ENCODE peak calls at places on chromosome 7, in seven cellular contexts. X is bronchial epithelial cell, A is kidney epithelial cell, M is kidney, D is brain microvascular endothelial cell, O is left lung, T is cardiac muscle cell. G is an unnamed sample.

GRCh38 chr7:128262273-128263028 is 21.4 kb downstream of the LEP start:
- DNase-seq in D (no peak), X (no peak), O (peak), T (no peak), M (no peak), A (no peak), G (no peak)

GRCh38 chr7:2384354-2385243 is 18.8 kb upstream of the CHST12 start:
- DNase-seq in X (no peak), D (no peak), M (no peak), O (peak), A (no peak), T (no peak), G (no peak)

GRCh38 chr7:128168667-128169210 is 72.3 kb upstream of the LEP start:
- DNase-seq in O (no peak), T (peak), M (peak), D (no peak), A (no peak), X (no peak), G (peak)

GRCh38 chr7:155804897-155805825 is 7.1 kb downstream of the SHH start:
- DNase-seq in D (peak), M (peak), A (no peak), T (peak), O (peak), X (peak), G (no peak)

GRCh38 chr7:106657085-106657991 is 3.6 kb downstream of the CCDC71L start:
- DNase-seq in A (no peak), X (no peak), O (no peak), D (no peak), M (no peak), T (peak), G (no peak)

GRCh38 chr7:151025924-151026671 is 1.8 kb upstream of the ATG9B start:
- DNase-seq in D (no peak), A (no peak), T (no peak), X (peak), M (no peak), O (peak), G (no peak)

GRCh38 chr7:146661929-146662328 is 545.3 kb downstream of the CNTNAP2 start:
- DNase-seq in M (no peak), O (no peak), D (no peak), T (no peak), X (no peak), A (no peak), G (no peak)

GRCh38 chr7:90769036-90769435 is 172.9 kb downstream of the CDK14 start:
- DNase-seq in O (no peak), D (no peak), X (no peak), T (no peak), M (no peak), A (no peak), G (no peak)

GRCh38 chr7:64849250-64849923 is 53.7 kb upstream of the ZNF273 start:
- DNase-seq in T (peak), O (no peak), X (peak), A (no peak), M (no peak), D (no peak), G (no peak)

GRCh38 chr7:142188846-142189245 is 69.0 kb downstream of the PRSS58 start:
- DNase-seq in X (peak), A (no peak), O (no peak), T (no peak), D (no peak), M (no peak), G (no peak)

GRCh38 chr7:75951506-75951905 is 36.6 kb downstream of the POR start:
- DNase-seq in A (peak), M (peak), D (peak), O (peak), X (peak), T (peak), G (no peak)

GRCh38 chr7:141975806-141976523 is 2.4 kb upstream of the TAS2R38 start:
- DNase-seq in X (peak), O (peak), T (peak), D (peak), A (no peak), M (peak), G (peak)

GRCh38 chr7:102101926-102102325 is 184.7 kb upstream of the SH2B2 start:
- DNase-seq in M (no peak), A (no peak), D (no peak), X (no peak), O (no peak), T (no peak), G (peak)

GRCh38 chr7:101172005-101172853 is 6.9 kb upstream of the VGF start:
- DNase-seq in X (no peak), A (no peak), D (no peak), T (no peak), M (no peak), O (no peak), G (no peak)

GRCh38 chr7:27201231-27202017 is 1.5 kb upstream of the HOXA13 start:
- DNase-seq in X (no peak), T (no peak), A (no peak), O (no peak), D (no peak), M (no peak), G (peak)

GRCh38 chr7:137848095-137848494 is 1.3 kb upstream of the DGKI start:
- DNase-seq in A (no peak), O (no peak), X (no peak), T (no peak), M (no peak), D (no peak), G (no peak)

GRCh38 chr7:42065942-42066341 is 171.1 kb downstream of the GLI3 start:
- DNase-seq in A (no peak), T (no peak), M (no peak), X (no peak), D (peak), O (no peak), G (no peak)

GRCh38 chr7:14321947-14322346 is 332.5 kb upstream of the ETV1 start:
- DNase-seq in A (no peak), X (no peak), D (no peak), T (no peak), O (no peak), M (no peak), G (no peak)

GRCh38 chr7:108396094-108396493 is 60.1 kb downstream of the NRCAM start:
- DNase-seq in O (no peak), D (no peak), A (no peak), T (no peak), M (no peak), X (no peak), G (no peak)

GRCh38 chr7:114799522-114800133 is 122.3 kb upstream of the MDFIC start:
- DNase-seq in X (no peak), A (no peak), O (no peak), M (no peak), T (no peak), D (no peak), G (no peak)

GRCh38 chr7:118182618-118183253 is 1.2 kb upstream of the LSM8 start:
- DNase-seq in X (no peak), M (no peak), O (no peak), A (no peak), T (no peak), D (no peak), G (no peak)

GRCh38 chr7:118185163-118185860 is 1.3 kb downstream of the LSM8 start:
- DNase-seq in O (no peak), A (no peak), D (no peak), T (peak), X (no peak), M (no peak), G (no peak)

GRCh38 chr7:118184392-118184899 is 482 bp downstream of the LSM8 start:
- DNase-seq in A (no peak), M (no peak), X (peak), D (no peak), O (no peak), T (peak), G (no peak)

GRCh38 chr7:118183254-118183585 is 744 bp upstream of the LSM8 start:
- DNase-seq in X (peak), T (peak), A (no peak), M (no peak), O (no peak), D (no peak), G (no peak)

DNA sequence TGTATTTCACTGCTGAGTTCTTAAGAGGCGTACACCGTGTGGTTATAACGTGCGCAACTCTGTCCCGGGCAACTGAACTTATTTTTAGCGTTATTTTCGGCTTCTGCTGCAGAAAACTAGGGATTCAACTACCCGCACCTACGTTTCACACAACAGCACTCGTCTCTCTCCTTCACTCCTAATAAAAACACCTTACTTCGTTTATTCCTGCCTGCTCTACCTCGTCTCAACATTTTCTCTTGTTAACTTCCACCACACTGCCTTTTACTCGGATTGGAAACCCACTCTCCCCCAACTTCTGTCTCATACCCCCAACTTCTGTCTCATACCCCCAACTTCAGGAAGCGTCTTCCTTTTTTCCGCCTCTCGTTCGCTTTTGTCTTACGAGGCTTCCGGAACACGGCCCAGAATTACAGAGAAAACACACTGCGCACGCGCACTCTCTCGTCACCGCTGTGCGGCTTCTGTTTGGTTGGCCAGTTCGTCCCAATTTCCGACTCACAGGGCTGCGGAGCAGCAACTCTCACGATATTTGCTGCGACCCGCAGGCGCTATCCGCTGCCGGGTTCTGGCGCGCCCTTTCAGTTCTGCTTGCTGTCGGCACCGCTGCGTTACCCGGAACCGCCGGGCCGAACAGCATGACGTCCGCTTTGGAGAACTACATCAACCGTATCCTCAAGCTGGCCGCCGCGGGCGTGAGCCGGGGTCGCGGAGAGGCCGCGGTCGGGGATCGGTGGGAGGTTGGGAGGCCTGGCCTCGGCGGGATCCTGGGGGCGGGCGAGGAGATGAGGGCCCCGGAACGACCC is at the start of gene LSM8:
- DNase-seq in T (peak), A (peak), M (peak), D (peak), X (peak), O (peak), G (peak)
- TF ChIP-seq CTCF in T (no peak), A (no peak), M (no peak), D (no peak), X (no peak), O (no peak), G (no peak)

GRCh38 chr7:111333010-111333409 is 229.3 kb downstream of the IMMP2L start:
- DNase-seq in M (no peak), D (no peak), X (peak), T (no peak), A (no peak), O (no peak), G (no peak)

GRCh38 chr7:111330235-111330523 is 232.1 kb downstream of the IMMP2L start:
- DNase-seq in D (no peak), A (no peak), T (no peak), X (no peak), O (no peak), M (no peak), G (no peak)

GRCh38 chr7:111324228-111324627 is 233.3 kb downstream of the LRRN3 start:
- DNase-seq in X (no peak), D (no peak), M (no peak), O (no peak), A (no peak), T (no peak), G (no peak)

GRCh38 chr7:111329367-111330234 is 232.7 kb downstream of the IMMP2L start:
- DNase-seq in A (no peak), X (peak), O (no peak), T (peak), D (no peak), M (no peak), G (no peak)
- TF ChIP-seq CTCF in A (no peak), X (no peak), O (no peak), T (peak), D (no peak), M (no peak), G (no peak)

GRCh38 chr7:118194571-118194970 is 10.6 kb downstream of the LSM8 start:
- DNase-seq in M (no peak), O (no peak), X (no peak), A (no peak), D (no peak), T (no peak), G (no peak)

DNA sequence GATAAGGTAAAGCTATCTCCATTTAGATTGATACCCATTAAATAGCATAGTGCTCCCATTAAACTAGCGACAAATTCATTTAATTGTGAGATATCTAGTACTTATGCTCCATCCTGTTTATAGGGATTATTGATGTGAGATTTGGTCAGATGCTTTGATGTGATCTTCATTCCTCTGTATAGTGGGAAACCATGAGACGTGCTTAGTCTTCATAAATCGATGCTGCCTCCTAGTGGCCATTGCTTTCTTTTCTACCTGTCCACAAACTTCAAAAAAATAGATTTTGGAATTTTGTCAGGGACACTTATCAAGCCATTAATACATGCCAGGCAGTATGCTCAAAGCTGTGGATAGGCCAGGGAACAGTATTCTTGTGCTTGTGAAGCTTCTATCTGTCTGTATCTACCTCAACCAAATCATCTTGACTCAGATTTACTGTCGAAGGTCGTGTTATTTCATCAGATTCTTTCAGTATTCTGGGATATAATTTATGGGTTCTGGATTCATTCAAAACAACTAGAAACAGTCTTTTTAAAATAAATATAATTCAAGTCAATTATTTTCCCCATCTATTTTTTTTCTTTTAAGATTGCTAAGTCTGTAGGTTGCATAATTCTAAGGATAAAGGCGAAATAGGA is 12.0 kb downstream of the LSM8 start:
- DNase-seq in M (no peak), O (no peak), D (peak), T (peak), X (peak), A (no peak), G (no peak)
- TF ChIP-seq CTCF in M (peak), O (peak), D (peak), T (peak), X (peak), A (peak), G (peak)

DNA sequence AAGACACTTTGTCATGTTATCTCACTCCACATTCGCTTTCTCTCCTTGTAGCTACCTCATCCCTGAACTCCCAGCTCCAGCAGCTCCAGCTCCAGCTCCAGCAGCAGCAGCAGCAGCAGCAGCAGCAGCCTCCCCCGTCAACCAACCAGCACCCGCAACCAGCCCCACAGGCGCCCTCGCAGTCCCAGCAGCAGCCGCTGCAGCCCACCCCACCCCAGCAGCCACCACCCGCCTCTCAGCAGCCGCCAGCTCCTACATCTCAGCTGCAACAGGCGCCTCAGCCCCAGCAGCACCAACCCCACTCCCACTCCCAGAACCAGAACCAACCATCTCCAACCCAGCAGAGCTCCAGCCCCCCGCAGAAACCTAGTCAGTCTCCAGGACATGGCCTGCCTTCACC is 226.6 kb upstream of the YAE1 start:
- DNase-seq in X (no peak), O (peak), A (no peak), T (no peak), D (no peak), M (peak), G (no peak)
- TF ChIP-seq CTCF in X (no peak), O (no peak), A (no peak), T (no peak), D (no peak), M (no peak), G (no peak)

GRCh38 chr7:116863168-116863670 is 832 bp downstream of the CAPZA2 start:
- DNase-seq in M (no peak), T (peak), A (no peak), D (peak), X (no peak), O (no peak), G (no peak)
- TF ChIP-seq CTCF in M (no peak), T (no peak), A (peak), D (peak), X (no peak), O (no peak), G (no peak)

GRCh38 chr7:47170516-47170915 is 411.4 kb downstream of the TNS3 start:
- DNase-seq in X (peak), M (no peak), D (peak), A (no peak), T (peak), O (no peak), G (no peak)
- TF ChIP-seq CTCF in X (peak), M (peak), D (peak), A (peak), T (peak), O (no peak), G (peak)

GRCh38 chr7:120229094-120229493 is 43.9 kb upstream of the KCND2 start:
- DNase-seq in X (no peak), T (no peak), O (no peak), A (no peak), D (no peak), M (no peak), G (no peak)

GRCh38 chr7:120227255-120227654 is 45.7 kb upstream of the KCND2 start:
- DNase-seq in A (no peak), T (no peak), M (no peak), O (no peak), X (no peak), D (no peak), G (no peak)

GRCh38 chr7:120226188-120226587 is 46.8 kb upstream of the KCND2 start:
- DNase-seq in D (no peak), A (no peak), X (no peak), M (no peak), O (no peak), T (no peak), G (no peak)
- TF ChIP-seq CTCF in D (no peak), A (no peak), X (no peak), M (no peak), O (no peak), T (no peak), G (no peak)

G was measured in type B pancreatic cell.